ENCODE peak calls at places on chromosomes 4 and X, in six cellular contexts. One of them, this sample, is unnamed.
A peak's percentile ranks its signal among the peaks of the same experiment; 100 is the strongest.

GRCh38 chr4:27635936-27636913 is 775.6 kb downstream of the STIM2 start:
- DNase-seq in NCI-H774: no peak
- DNase-seq in ovary: no peak
- DNase-seq in Karpas-422: no peak
- DNase-seq in naive B cell: no peak
- DNase-seq in epithelial cell of esophagus: no peak
- DNase-seq in this sample: no peak

GRCh38 chr4:142883433-142883832 is 37.3 kb upstream of the INPP4B start:
- DNase-seq in ovary: no peak
- DNase-seq in Karpas-422: peak; percentile 65
- DNase-seq in epithelial cell of esophagus: peak; percentile 12
- DNase-seq in naive B cell: no peak
- DNase-seq in NCI-H774: no peak
- DNase-seq in this sample: no peak

GRCh38 chrX:54825716-54826428 is 18.3 kb downstream of the MAGED2 start:
- DNase-seq in naive B cell: no peak
- DNase-seq in NCI-H774: no peak
- DNase-seq in Karpas-422: peak; percentile 64
- DNase-seq in ovary: no peak
- DNase-seq in epithelial cell of esophagus: peak; percentile 66
- DNase-seq in this sample: peak; percentile 31

GRCh38 chr4:39319678-39320077 is 46.5 kb downstream of the RFC1 start:
- DNase-seq in epithelial cell of esophagus: peak; percentile 92
- DNase-seq in ovary: no peak
- DNase-seq in NCI-H774: no peak
- DNase-seq in Karpas-422: no peak
- DNase-seq in naive B cell: no peak
- DNase-seq in this sample: peak; percentile 70

GRCh38 chr4:87553182-87553581 is 24.0 kb upstream of the SPARCL1 start:
- DNase-seq in Karpas-422: no peak
- DNase-seq in ovary: no peak
- DNase-seq in naive B cell: no peak
- DNase-seq in NCI-H774: no peak
- DNase-seq in epithelial cell of esophagus: no peak
- DNase-seq in this sample: no peak

GRCh38 chrX:100829730-100830129 is 9.5 kb downstream of the CSTF2 start:
- DNase-seq in naive B cell: no peak
- DNase-seq in epithelial cell of esophagus: peak; percentile 73
- DNase-seq in ovary: no peak
- DNase-seq in NCI-H774: no peak
- DNase-seq in Karpas-422: no peak
- DNase-seq in this sample: no peak

GRCh38 chr4:121139533-121140222 is 24.4 kb downstream of the TNIP3 start:
- DNase-seq in NCI-H774: no peak
- DNase-seq in Karpas-422: no peak
- DNase-seq in ovary: no peak
- DNase-seq in epithelial cell of esophagus: peak; percentile 53
- DNase-seq in naive B cell: no peak
- DNase-seq in this sample: no peak

GRCh38 chr4:535924-536281 is 36.9 kb downstream of the PIGG start:
- DNase-seq in epithelial cell of esophagus: no peak
- DNase-seq in ovary: no peak
- DNase-seq in Karpas-422: no peak
- DNase-seq in naive B cell: no peak
- DNase-seq in NCI-H774: no peak
- DNase-seq in this sample: no peak

GRCh38 chrX:70117738-70118137 is 15.5 kb upstream of the IGBP1 start:
- DNase-seq in ovary: no peak
- DNase-seq in NCI-H774: no peak
- DNase-seq in epithelial cell of esophagus: peak; percentile 83
- DNase-seq in Karpas-422: no peak
- DNase-seq in naive B cell: no peak
- DNase-seq in this sample: peak; percentile 31

GRCh38 chrX:18962329-18962728 is 21.6 kb downstream of the PHKA2 start:
- DNase-seq in NCI-H774: no peak
- DNase-seq in Karpas-422: no peak
- DNase-seq in epithelial cell of esophagus: no peak
- DNase-seq in naive B cell: no peak
- DNase-seq in ovary: no peak
- DNase-seq in this sample: no peak

GRCh38 chr4:153790962-153791551 is 2.2 kb upstream of the SFRP2 start:
- DNase-seq in naive B cell: no peak
- DNase-seq in NCI-H774: no peak
- DNase-seq in ovary: no peak
- DNase-seq in epithelial cell of esophagus: peak; percentile 11
- DNase-seq in Karpas-422: no peak
- DNase-seq in this sample: no peak

GRCh38 chr4:1856071-1856919 is at the start of gene LETM1:
- DNase-seq in NCI-H774: peak; percentile 93
- DNase-seq in ovary: peak; percentile 95
- DNase-seq in Karpas-422: peak; percentile 95
- DNase-seq in naive B cell: peak; percentile 92
- DNase-seq in epithelial cell of esophagus: peak; percentile 97
- DNase-seq in this sample: peak; percentile 77

GRCh38 chr4:154559141-154559841 is 3.5 kb upstream of the FGB start:
- DNase-seq in NCI-H774: no peak
- DNase-seq in ovary: no peak
- DNase-seq in epithelial cell of esophagus: peak; percentile 76
- DNase-seq in Karpas-422: peak; percentile 83
- DNase-seq in naive B cell: peak; percentile 13
- DNase-seq in this sample: no peak

GRCh38 chr4:184384810-184385557 is 89.4 kb downstream of the IRF2 start:
- DNase-seq in Karpas-422: peak; percentile 69
- DNase-seq in naive B cell: no peak
- DNase-seq in epithelial cell of esophagus: peak; percentile 32
- DNase-seq in ovary: no peak
- DNase-seq in NCI-H774: no peak
- DNase-seq in this sample: no peak

GRCh38 chr4:77308843-77309242 is 151.8 kb downstream of the CCNG2 start:
- DNase-seq in Karpas-422: peak; percentile 59
- DNase-seq in naive B cell: no peak
- DNase-seq in epithelial cell of esophagus: peak; percentile 69
- DNase-seq in NCI-H774: no peak
- DNase-seq in ovary: no peak
- DNase-seq in this sample: no peak

GRCh38 chrX:132071260-132071659 is 48.2 kb downstream of the STK26 start:
- DNase-seq in epithelial cell of esophagus: peak; percentile 6
- DNase-seq in naive B cell: no peak
- DNase-seq in Karpas-422: peak; percentile 51
- DNase-seq in ovary: no peak
- DNase-seq in NCI-H774: no peak
- DNase-seq in this sample: no peak

GRCh38 chr4:189659302-189659701 is 281.4 kb upstream of the FRG1 start:
- DNase-seq in naive B cell: no peak
- DNase-seq in NCI-H774: no peak
- DNase-seq in Karpas-422: no peak
- DNase-seq in ovary: no peak
- DNase-seq in epithelial cell of esophagus: no peak
- DNase-seq in this sample: no peak

GRCh38 chrX:1475881-1476280 is 23.2 kb upstream of the ASMTL start:
- DNase-seq in naive B cell: no peak
- DNase-seq in epithelial cell of esophagus: no peak
- DNase-seq in ovary: no peak
- DNase-seq in NCI-H774: no peak
- DNase-seq in Karpas-422: no peak
- DNase-seq in this sample: no peak

GRCh38 chr4:107299646-107300045 is 263.5 kb upstream of the DKK2 start:
- DNase-seq in Karpas-422: no peak
- DNase-seq in NCI-H774: no peak
- DNase-seq in naive B cell: no peak
- DNase-seq in epithelial cell of esophagus: peak; percentile 53
- DNase-seq in ovary: no peak
- DNase-seq in this sample: no peak

GRCh38 chrX:138026211-138026610 is 460.3 kb downstream of the ZIC3 start:
- DNase-seq in naive B cell: no peak
- DNase-seq in NCI-H774: peak; percentile 22
- DNase-seq in ovary: no peak
- DNase-seq in Karpas-422: peak; percentile 59
- DNase-seq in epithelial cell of esophagus: peak; percentile 1
- DNase-seq in this sample: no peak

GRCh38 chr4:101271516-101271915 is 75.8 kb downstream of the PPP3CA start:
- DNase-seq in naive B cell: no peak
- DNase-seq in Karpas-422: no peak
- DNase-seq in NCI-H774: no peak
- DNase-seq in epithelial cell of esophagus: no peak
- DNase-seq in ovary: no peak
- DNase-seq in this sample: no peak

GRCh38 chrX:96389314-96390048 is 295.2 kb upstream of the DIAPH2 start:
- DNase-seq in epithelial cell of esophagus: peak; percentile 35
- DNase-seq in NCI-H774: no peak
- DNase-seq in naive B cell: no peak
- DNase-seq in Karpas-422: no peak
- DNase-seq in ovary: no peak
- DNase-seq in this sample: no peak